ENCODE peak calls at places on chromosomes 1 and 21, in seven cellular contexts. H is NCI-H345, Z is EH, K is T-helper 1 cell, Y is epithelial cell of esophagus, I is hepatic stellate cell, D is MV-4-11. T is an unnamed sample.

GRCh38 chr1:166164995-166165660 is 1.7 kb downstream of the FAM78B start:
- DNase-seq in H (no peak), I (peak; percentile 35), Z (peak; percentile 27), K (no peak), Y (peak; percentile 54), D (no peak), T (peak; percentile 19)

GRCh38 chr21:41684381-41685245 is 82.2 kb downstream of the RIPK4 start:
- DNase-seq in Y (peak; percentile 88), Z (peak; percentile 90), I (peak; percentile 69), K (no peak), H (no peak), D (no peak), T (peak; percentile 71)

GRCh38 chr21:43196789-43197188 is 28.0 kb downstream of the CRYAA start:
- DNase-seq in I (no peak), D (no peak), Y (peak; percentile 86), Z (no peak), K (no peak), H (peak; percentile 52), T (peak; percentile 61)

GRCh38 chr1:145927916-145928647 is 798 bp upstream of the RBM8A start:
- DNase-seq in D (no peak), Z (no peak), Y (no peak), I (no peak), H (no peak), K (no peak), T (no peak)

GRCh38 chr1:116679091-116679827 is 11.7 kb upstream of the IGSF3 start:
- DNase-seq in Y (no peak), I (no peak), H (no peak), Z (no peak), K (no peak), D (no peak), T (no peak)

GRCh38 chr1:41843378-41843777 is 75.3 kb downstream of the HIVEP3 start:
- DNase-seq in H (no peak), D (peak; percentile 19), K (no peak), Z (peak; percentile 90), Y (peak; percentile 13), I (peak; percentile 18), T (no peak)

GRCh38 chr1:48495166-48495565 is 23.2 kb upstream of the SPATA6 start:
- DNase-seq in Z (peak; percentile 64), K (no peak), I (no peak), D (no peak), Y (no peak), H (no peak), T (no peak)

GRCh38 chr1:11072216-11072917 is 12.5 kb upstream of the SRM start:
- DNase-seq in K (no peak), H (peak; percentile 92), Z (no peak), D (no peak), Y (no peak), I (no peak), T (no peak)

GRCh38 chr21:39604951-39605350 is 7.8 kb upstream of the B3GALT5 start:
- DNase-seq in H (no peak), Y (no peak), I (no peak), Z (no peak), K (no peak), D (no peak), T (no peak)

GRCh38 chr1:225670806-225671733 is 18.1 kb upstream of the ENAH start:
- DNase-seq in Y (no peak), Z (peak; percentile 73), I (no peak), D (no peak), K (no peak), H (no peak), T (no peak)

GRCh38 chr1:6523566-6523965 is 30.7 kb downstream of the NOL9 start:
- DNase-seq in H (no peak), Z (peak; percentile 54), K (no peak), I (peak; percentile 74), D (peak; percentile 10), Y (peak; percentile 59), T (peak; percentile 39)

GRCh38 chr1:66182551-66183178 is 351.3 kb upstream of the SGIP1 start:
- DNase-seq in Z (peak; percentile 51), H (peak; percentile 58), D (no peak), Y (peak; percentile 2), I (no peak), K (no peak), T (peak; percentile 87)

GRCh38 chr21:32951041-32951440 is 74.7 kb upstream of the OLIG2 start:
- DNase-seq in Z (no peak), D (no peak), K (no peak), H (no peak), Y (no peak), I (no peak), T (no peak)

GRCh38 chr1:91026777-91027176 is 4.9 kb upstream of the ZNF644 start:
- DNase-seq in H (no peak), I (peak; percentile 33), Z (peak; percentile 25), K (no peak), Y (peak; percentile 50), D (no peak), T (peak; percentile 17)

GRCh38 chr1:99963041-99963795 is 6.6 kb upstream of the SLC35A3 start:
- DNase-seq in Y (peak; percentile 62), H (no peak), Z (peak; percentile 65), D (no peak), K (no peak), I (peak; percentile 36), T (no peak)

GRCh38 chr1:90911353-90911752 is 110.5 kb downstream of the ZNF644 start:
- DNase-seq in Y (no peak), D (no peak), I (no peak), K (no peak), Z (no peak), H (no peak), T (no peak)

GRCh38 chr1:63004868-63005267 is 220.9 kb downstream of the ATG4C start:
- DNase-seq in I (peak; percentile 4), D (no peak), Y (peak; percentile 16), Z (no peak), H (no peak), K (no peak), T (no peak)

GRCh38 chr1:16075337-16076002 is 2.0 kb upstream of the FAM131C start:
- DNase-seq in H (no peak), I (peak; percentile 80), K (no peak), D (no peak), Y (peak; percentile 53), Z (peak; percentile 73), T (no peak)

GRCh38 chr1:178311164-178311563 is 185.6 kb downstream of the CLEC20A start:
- DNase-seq in Y (no peak), K (no peak), I (peak; percentile 5), H (no peak), Z (peak; percentile 60), D (no peak), T (no peak)

GRCh38 chr1:113887776-113888175 is 395 bp upstream of the BCL2L15 start:
- DNase-seq in D (no peak), I (no peak), Y (no peak), K (no peak), Z (no peak), H (no peak), T (no peak)

GRCh38 chr1:36134805-36135339 is 9.8 kb upstream of the COL8A2 start:
- DNase-seq in Z (peak; percentile 72), K (no peak), D (peak; percentile 35), I (peak; percentile 52), Y (peak; percentile 95), H (peak; percentile 17), T (no peak)

GRCh38 chr1:48332115-48332514 is 109.6 kb downstream of the SLC5A9 start:
- DNase-seq in I (no peak), H (no peak), D (no peak), K (no peak), Z (no peak), Y (no peak), T (no peak)

GRCh38 chr1:154607084-154607747 is 770 bp downstream of the ADAR start:
- DNase-seq in K (no peak), Y (peak; percentile 42), Z (peak; percentile 74), H (peak; percentile 50), D (peak; percentile 34), I (peak; percentile 24), T (no peak)

GRCh38 chr21:26391166-26391565 is 181.9 kb downstream of the CYYR1 start:
- DNase-seq in D (no peak), Y (peak; percentile 48), I (no peak), K (no peak), H (no peak), Z (no peak), T (no peak)

GRCh38 chr1:232988572-232989040 is 38.2 kb downstream of the NTPCR start:
- DNase-seq in K (no peak), D (no peak), H (no peak), Y (peak; percentile 3), I (no peak), Z (peak; percentile 67), T (no peak)

GRCh38 chr21:36080386-36080785 is 10.6 kb downstream of the CBR1 start:
- DNase-seq in Z (no peak), Y (peak; percentile 95), D (no peak), I (no peak), K (no peak), H (no peak), T (no peak)

GRCh38 chr1:4962836-4963235 is 308.4 kb downstream of the AJAP1 start:
- DNase-seq in Z (no peak), I (no peak), K (no peak), H (no peak), Y (no peak), D (no peak), T (no peak)

GRCh38 chr1:163072658-163073057 is 3.5 kb downstream of the RGS4 start:
- DNase-seq in K (no peak), Z (peak; percentile 54), I (no peak), D (no peak), Y (peak; percentile 80), H (no peak), T (no peak)

GRCh38 chr1:228194436-228194835 is 13.4 kb upstream of the OBSCN start:
- DNase-seq in Y (no peak), D (no peak), K (no peak), H (no peak), Z (no peak), I (no peak), T (no peak)

GRCh38 chr1:162235261-162235780 is 141.3 kb downstream of the SPATA46 start:
- DNase-seq in Y (no peak), H (no peak), D (peak; percentile 72), Z (peak; percentile 78), I (no peak), K (no peak), T (no peak)

GRCh38 chr1:245580651-245581050 is 425.9 kb downstream of the KIF26B start:
- DNase-seq in H (no peak), D (no peak), Y (no peak), K (no peak), I (no peak), Z (no peak), T (no peak)

GRCh38 chr1:36369061-36369470 is 16.7 kb downstream of the STK40 start:
- DNase-seq in H (peak; percentile 82), I (peak; percentile 80), Z (peak; percentile 73), Y (peak; percentile 74), D (peak; percentile 37), K (peak; percentile 55), T (peak; percentile 52)

GRCh38 chr1:192573499-192573898 is 2.1 kb upstream of the RGS1 start:
- DNase-seq in Y (peak; percentile 36), D (no peak), Z (peak; percentile 60), K (no peak), H (no peak), I (peak; percentile 14), T (no peak)

GRCh38 chr1:67753776-67754525 is 69.0 kb downstream of the GADD45A start:
- DNase-seq in K (no peak), Y (peak; percentile 80), H (no peak), Z (no peak), D (no peak), I (no peak), T (no peak)

GRCh38 chr1:112515311-112516009 is 6.7 kb downstream of the WNT2B start:
- DNase-seq in I (peak; percentile 62), Z (peak; percentile 84), D (no peak), H (no peak), Y (no peak), K (no peak), T (no peak)

GRCh38 chr1:208029381-208030319 is 118.7 kb upstream of the CD34 start:
- DNase-seq in I (peak; percentile 83), D (no peak), Z (peak; percentile 84), H (no peak), Y (no peak), K (no peak), T (no peak)